ENCODE peak calls at places on chromosomes 1 and 21, in five cellular contexts. R is heart left ventricle; T is effector memory CD4-positive, alpha-beta T cell; A is tibial nerve; X is IMR-90. D is an unnamed sample.

GRCh38 chr1:45883633-45884032 is 80.2 kb downstream of the MAST2 start:
- DNase-seq in X (peak; percentile 70), R (no peak), A (no peak), T (no peak), D (no peak)

GRCh38 chr1:42927274-42927841 is 31.3 kb downstream of the SLC2A1 start:
- DNase-seq in A (no peak), R (no peak), T (no peak), X (no peak), D (no peak)

GRCh38 chr1:70426154-70427131 is 15.4 kb downstream of the CTH start:
- DNase-seq in X (no peak), T (no peak), R (no peak), A (no peak), D (no peak)

GRCh38 chr1:207026177-207026576 is 6.4 kb downstream of the C1orf116 start:
- DNase-seq in X (no peak), R (no peak), A (no peak), T (no peak), D (no peak)

GRCh38 chr1:89195476-89195875 is 3.3 kb downstream of the GBP4 start:
- DNase-seq in X (no peak), R (no peak), T (no peak), A (no peak), D (no peak)

GRCh38 chr1:213669512-213669911 is 318.3 kb upstream of the PROX1 start:
- DNase-seq in T (no peak), X (no peak), A (no peak), R (no peak), D (no peak)

GRCh38 chr1:204836856-204837255 is 33.8 kb upstream of the NFASC start:
- DNase-seq in A (no peak), R (no peak), X (no peak), T (no peak), D (no peak)

GRCh38 chr1:7223334-7224080 is 438.3 kb downstream of the CAMTA1 start:
- DNase-seq in X (peak; percentile 97), T (no peak), A (no peak), R (no peak), D (no peak)

GRCh38 chr1:55735110-55735509 is 519.9 kb upstream of the USP24 start:
- DNase-seq in X (no peak), A (no peak), T (no peak), R (no peak), D (no peak)

GRCh38 chr21:43971201-43971991 is 40.7 kb upstream of the TRAPPC10 start:
- DNase-seq in T (no peak), X (no peak), A (peak; percentile 22), R (peak; percentile 58), D (no peak)

GRCh38 chr1:30525980-30526651 is 197.3 kb downstream of the MATN1 start:
- DNase-seq in A (no peak), X (peak; percentile 44), T (no peak), R (peak; percentile 83), D (no peak)

GRCh38 chr21:45293726-45294401 is 6.2 kb upstream of the POFUT2 start:
- DNase-seq in X (no peak), R (no peak), A (no peak), T (no peak), D (no peak)

GRCh38 chr1:235741294-235741693 is 91.7 kb upstream of the GNG4 start:
- DNase-seq in T (no peak), X (peak; percentile 87), A (no peak), R (no peak), D (no peak)
- H3K27ac ChIP-seq in T (no peak overlapping the region), X (peak overlapping the region; percentile 32), A (no peak overlapping the region), R (peak overlapping the region; percentile 4), D (no peak overlapping the region)

GRCh38 chr1:8706995-8707396 is 110.4 kb downstream of the RERE start:
- DNase-seq in T (no peak), A (no peak), X (peak; percentile 32), R (no peak), D (no peak)

GRCh38 chr1:8702848-8703810 is 114.3 kb downstream of the RERE start:
- DNase-seq in X (peak; percentile 89), T (no peak), A (peak; percentile 75), R (peak; percentile 94), D (peak; percentile 88)

GRCh38 chr1:8702121-8702520 is 115.3 kb downstream of the RERE start:
- DNase-seq in X (no peak), R (no peak), A (no peak), T (no peak), D (no peak)

GRCh38 chr1:8706291-8706690 is 111.1 kb downstream of the RERE start:
- DNase-seq in X (no peak), T (no peak), R (no peak), A (no peak), D (no peak)

GRCh38 chr1:8705104-8705503 is 112.3 kb downstream of the RERE start:
- DNase-seq in X (no peak), R (no peak), A (no peak), T (no peak), D (no peak)
- H3K27ac ChIP-seq in X (no peak overlapping the region), R (no peak overlapping the region), A (no peak overlapping the region), T (no peak overlapping the region), D (no peak overlapping the region)

DNA sequence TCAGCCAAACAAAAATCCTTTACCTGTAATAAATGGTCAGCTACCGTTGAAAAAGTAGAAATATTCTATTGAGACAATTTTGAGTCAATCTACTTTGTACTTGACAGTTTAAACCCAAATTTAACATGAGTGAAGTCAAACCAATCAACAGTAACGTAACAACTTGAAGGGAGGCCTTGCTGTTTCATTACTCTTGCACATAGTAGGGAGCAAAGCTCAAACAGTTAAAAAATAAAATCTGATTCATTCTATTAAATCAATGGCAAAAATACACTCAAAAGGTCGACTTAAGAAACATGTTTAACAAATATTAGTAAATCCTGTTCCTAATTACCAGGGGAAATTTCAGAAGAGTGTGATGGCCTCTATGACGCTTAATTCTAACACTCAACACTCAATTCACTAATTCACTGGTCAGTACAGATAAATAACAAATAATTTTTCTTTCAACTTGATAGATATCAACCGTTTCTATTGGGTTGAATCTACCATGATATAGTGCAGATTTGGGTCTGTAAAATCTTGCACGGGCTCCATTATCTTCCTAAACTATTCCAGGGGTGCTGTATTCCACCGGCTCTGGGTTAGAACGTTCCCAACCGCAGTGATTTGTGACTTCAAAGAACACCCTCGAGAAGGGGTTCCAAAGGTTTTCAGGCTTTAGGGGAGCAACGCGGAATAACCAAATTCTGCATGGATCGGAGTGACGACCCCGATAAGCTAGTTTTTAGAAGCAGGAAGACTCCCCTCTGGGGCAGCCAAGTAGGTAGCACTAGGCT is 1.4 kb downstream of the TARBP1 start:
- DNase-seq in A (no peak), R (no peak), X (no peak), T (no peak), D (no peak)
- H3K27ac ChIP-seq in A (peak overlapping the region; percentile 93), R (peak overlapping the region; percentile 87), X (peak overlapping the region; percentile 14), T (peak overlapping the region; percentile 60), D (peak overlapping the region; percentile 64)

GRCh38 chr1:178973671-178974091 is 52.0 kb upstream of the FAM20B start:
- DNase-seq in T (no peak), X (no peak), R (no peak), A (no peak), D (no peak)
- H3K27ac ChIP-seq in T (no peak overlapping the region), X (no peak overlapping the region), R (no peak overlapping the region), A (no peak overlapping the region), D (no peak overlapping the region)

D was measured in substantia nigra.